ENCODE peak calls at places on chromosomes 16 and 17, in five cellular contexts. H is coronary artery; J is CD8-positive, alpha-beta memory T cell; C is cardiac muscle cell; U is thoracic aorta. E is an unnamed sample.

GRCh38 chr17:70261170-70261569 is 91.8 kb downstream of the KCNJ2 start:
- DNase-seq in J (no peak), H (no peak), C (no peak), U (no peak), E (no peak)

GRCh38 chr16:9139965-9140364 is 48.5 kb downstream of the HAPSTR1 start:
- DNase-seq in C (peak), J (no peak), U (no peak), H (no peak), E (no peak)

GRCh38 chr16:11627822-11628457 is 40.3 kb upstream of the SNN start:
- DNase-seq in J (no peak), U (no peak), C (peak), H (no peak), E (no peak)

GRCh38 chr17:61716225-61716829 is 125.3 kb upstream of the NACA2 start:
- DNase-seq in C (no peak), J (no peak), H (no peak), U (no peak), E (no peak)

GRCh38 chr16:58418601-58419000 is 26.3 kb downstream of the GINS3 start:
- DNase-seq in H (no peak), C (peak), J (no peak), U (no peak), E (no peak)

GRCh38 chr17:1783271-1783670 is 21.4 kb downstream of the SERPINF1 start:
- DNase-seq in U (no peak), H (peak), J (no peak), C (peak), E (no peak)

GRCh38 chr17:61496174-61496956 is 44.1 kb downstream of the TBX4 start:
- DNase-seq in J (no peak), C (no peak), H (no peak), U (no peak), E (no peak)

GRCh38 chr16:52837251-52837650 is 215.4 kb downstream of the CHD9NB start:
- DNase-seq in C (no peak), U (no peak), H (no peak), J (no peak), E (no peak)

GRCh38 chr17:28717578-28718316 is at the start of gene RAB34:
- DNase-seq in H (peak), J (no peak), C (peak), U (peak), E (no peak)

GRCh38 chr16:54284319-54284930 is 2.2 kb downstream of the IRX3 start:
- DNase-seq in J (no peak), H (no peak), C (no peak), U (no peak), E (no peak)

GRCh38 chr17:7673239-7673638 is 14.1 kb downstream of the TP53 start:
- DNase-seq in C (peak), H (no peak), U (no peak), J (no peak), E (no peak)

GRCh38 chr17:60095830-60096229 is 17.1 kb upstream of the HEATR6 start:
- DNase-seq in C (no peak), J (no peak), U (no peak), H (no peak), E (no peak)

GRCh38 chr16:81620029-81620428 is 159.1 kb upstream of the PLCG2 start:
- DNase-seq in C (no peak), U (no peak), J (no peak), H (no peak), E (no peak)

GRCh38 chr17:70653850-70654249 is 484.5 kb downstream of the KCNJ2 start:
- DNase-seq in J (no peak), U (no peak), H (no peak), C (no peak), E (no peak)

GRCh38 chr17:49676276-49676868 is 1.5 kb downstream of the SPOP start:
- DNase-seq in C (peak), J (no peak), H (no peak), U (no peak), E (peak)

GRCh38 chr16:11052080-11052808 is 107.9 kb downstream of the CLEC16A start:
- DNase-seq in C (no peak), J (no peak), H (no peak), U (no peak), E (peak)

GRCh38 chr16:3668626-3669025 is 14.1 kb downstream of the DNASE1 start:
- DNase-seq in C (no peak), H (no peak), U (no peak), J (no peak), E (no peak)

GRCh38 chr17:13725286-13725990 is 123.7 kb upstream of the HS3ST3A1 start:
- DNase-seq in J (no peak), U (no peak), H (no peak), C (peak), E (no peak)

GRCh38 chr16:88662222-88662842 is 559 bp downstream of the MVD start:
- DNase-seq in H (no peak), C (no peak), J (no peak), U (no peak), E (peak)

GRCh38 chr17:8109669-8110455 is 8.5 kb downstream of the ALOXE3 start:
- DNase-seq in C (peak), J (peak), H (no peak), U (no peak), E (peak)

GRCh38 chr16:88705076-88705684 is 1.0 kb downstream of the RNF166 start:
- DNase-seq in H (no peak), J (no peak), C (peak), U (no peak), E (peak)

GRCh38 chr16:89111263-89111662 is 17.6 kb downstream of the ACSF3 start:
- DNase-seq in H (no peak), C (no peak), J (no peak), U (no peak), E (no peak)

GRCh38 chr16:66176731-66177130 is 189.8 kb upstream of the CDH5 start:
- DNase-seq in U (no peak), H (no peak), C (no peak), J (no peak), E (no peak)

GRCh38 chr16:86931410-86931941 is 353.1 kb downstream of the FOXL1 start:
- DNase-seq in C (peak), H (peak), U (peak), J (no peak), E (no peak)

GRCh38 chr17:48453447-48453846 is 23.4 kb upstream of the SKAP1 start:
- DNase-seq in J (no peak), C (no peak), H (no peak), U (no peak), E (peak)

GRCh38 chr17:21495281-21495680 is 119.1 kb downstream of the KCNJ12 start:
- DNase-seq in C (no peak), J (no peak), U (no peak), H (peak), E (no peak)

GRCh38 chr16:57685633-57686032 is 9.0 kb upstream of the DRC7 start:
- DNase-seq in J (no peak), U (no peak), C (no peak), H (peak), E (no peak)

GRCh38 chr16:71489122-71489521 is at the start of gene ZNF19:
- DNase-seq in U (no peak), H (no peak), J (no peak), C (no peak), E (no peak)

GRCh38 chr17:10149573-10150399 is 48.6 kb downstream of the GAS7 start:
- DNase-seq in J (no peak), C (peak), H (no peak), U (no peak), E (no peak)

GRCh38 chr17:32731556-32732295 is 145.2 kb downstream of the MYO1D start:
- DNase-seq in J (no peak), C (no peak), H (no peak), U (no peak), E (no peak)

GRCh38 chr17:30345527-30346075 is 11.7 kb upstream of the TMIGD1 start:
- DNase-seq in H (no peak), C (peak), J (no peak), U (no peak), E (no peak)

GRCh38 chr17:46771601-46772012 is 46.9 kb downstream of the WNT3 start:
- DNase-seq in H (no peak), J (peak), C (peak), U (no peak), E (no peak)

GRCh38 chr16:19810817-19811731 is 73.6 kb downstream of the GPRC5B start:
- DNase-seq in C (peak), U (no peak), H (no peak), J (no peak), E (peak)

GRCh38 chr16:88768041-88768876 is 16.8 kb downstream of the PIEZO1 start:
- DNase-seq in H (no peak), U (no peak), J (no peak), C (peak), E (no peak)

GRCh38 chr16:23518435-23518891 is 8.2 kb upstream of the GGA2 start:
- DNase-seq in J (no peak), C (peak), U (no peak), H (no peak), E (no peak)

GRCh38 chr16:23519282-23519681 is 9.0 kb upstream of the GGA2 start:
- DNase-seq in U (no peak), J (no peak), H (no peak), C (no peak), E (no peak)

GRCh38 chr16:23515881-23516280 is 5.6 kb upstream of the GGA2 start:
- DNase-seq in C (no peak), U (no peak), H (no peak), J (no peak), E (no peak)

GRCh38 chr16:23514381-23515152 is 4.3 kb upstream of the GGA2 start:
- DNase-seq in U (no peak), H (no peak), J (no peak), C (no peak), E (peak)

DNA sequence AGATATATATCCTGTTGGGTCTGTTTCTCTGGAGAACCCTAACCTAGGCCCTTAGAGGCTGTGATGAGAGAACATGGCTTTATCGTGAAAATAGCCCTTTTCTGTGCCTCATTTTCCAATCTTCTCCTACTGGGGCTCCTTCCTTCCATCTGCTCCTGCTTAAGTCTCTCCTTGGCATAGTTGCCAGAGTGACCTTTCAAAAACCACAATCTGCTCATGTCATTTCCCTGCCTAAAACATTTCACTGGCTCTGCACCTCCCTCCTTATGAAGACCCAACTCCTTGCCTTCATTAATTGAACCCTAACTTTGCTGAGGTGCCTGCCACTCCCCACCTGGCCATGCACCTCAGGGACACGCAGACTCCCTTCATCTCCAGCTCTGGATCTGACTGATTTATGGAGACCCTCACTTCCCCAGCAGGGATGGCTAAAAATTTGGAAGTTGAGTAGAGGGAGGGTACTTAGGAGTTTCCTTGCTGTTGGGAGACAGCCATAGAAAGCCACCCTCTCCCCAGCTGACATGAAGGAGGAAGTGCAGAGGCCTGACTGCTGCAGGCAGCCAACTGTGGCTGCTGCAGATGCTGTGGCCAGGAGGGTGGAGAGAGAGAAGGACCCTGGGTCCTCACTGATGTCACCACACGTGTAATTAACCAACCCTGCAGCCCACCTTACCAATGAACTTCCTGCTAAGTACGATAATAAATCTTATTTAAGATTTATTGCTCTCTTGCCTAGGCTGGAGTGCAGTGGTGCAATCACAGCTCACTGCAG is 6.3 kb upstream of the GGA2 start:
- DNase-seq in J (no peak), C (no peak), U (no peak), H (no peak), E (no peak)
- H3K27ac ChIP-seq in J (no peak), C (no peak), U (no peak), H (no peak), E (peak)

GRCh38 chr16:28986492-28986891 is 1.6 kb downstream of the LAT start:
- DNase-seq in C (no peak), H (no peak), J (no peak), U (no peak), E (no peak)
- H3K4me3 ChIP-seq in C (no peak), H (no peak), J (peak), U (no peak), E (peak)

GRCh38 chr17:81130385-81131288 is 34.7 kb upstream of the PVALEF start:
- DNase-seq in C (no peak), U (no peak), J (no peak), H (no peak), E (no peak)
- H3K27ac ChIP-seq in C (no peak), U (no peak), J (no peak), H (no peak), E (no peak)

DNA sequence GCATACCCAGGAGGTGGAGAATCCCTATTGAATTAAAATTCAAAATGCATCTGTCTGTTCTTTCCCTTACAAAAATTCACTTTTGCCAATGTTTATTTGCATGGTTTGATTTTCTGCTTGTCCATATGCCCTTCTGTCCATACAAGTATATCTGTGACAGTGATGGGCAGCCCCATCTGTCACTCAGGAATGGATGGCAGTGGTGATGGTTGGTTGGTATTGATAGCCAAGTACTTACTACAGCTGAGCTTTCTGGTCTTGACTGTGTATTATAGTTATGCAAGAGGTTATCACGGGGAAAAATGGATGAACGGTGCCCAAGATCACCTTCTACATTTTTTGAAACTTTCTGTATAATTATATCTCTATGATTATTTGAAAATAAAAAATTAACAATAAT is 171.0 kb downstream of the RBFOX1 start:
- DNase-seq in J (no peak), U (no peak), C (no peak), H (no peak), E (no peak)
- H3K4me3 ChIP-seq in J (no peak), U (no peak), C (no peak), H (no peak), E (no peak)

DNA sequence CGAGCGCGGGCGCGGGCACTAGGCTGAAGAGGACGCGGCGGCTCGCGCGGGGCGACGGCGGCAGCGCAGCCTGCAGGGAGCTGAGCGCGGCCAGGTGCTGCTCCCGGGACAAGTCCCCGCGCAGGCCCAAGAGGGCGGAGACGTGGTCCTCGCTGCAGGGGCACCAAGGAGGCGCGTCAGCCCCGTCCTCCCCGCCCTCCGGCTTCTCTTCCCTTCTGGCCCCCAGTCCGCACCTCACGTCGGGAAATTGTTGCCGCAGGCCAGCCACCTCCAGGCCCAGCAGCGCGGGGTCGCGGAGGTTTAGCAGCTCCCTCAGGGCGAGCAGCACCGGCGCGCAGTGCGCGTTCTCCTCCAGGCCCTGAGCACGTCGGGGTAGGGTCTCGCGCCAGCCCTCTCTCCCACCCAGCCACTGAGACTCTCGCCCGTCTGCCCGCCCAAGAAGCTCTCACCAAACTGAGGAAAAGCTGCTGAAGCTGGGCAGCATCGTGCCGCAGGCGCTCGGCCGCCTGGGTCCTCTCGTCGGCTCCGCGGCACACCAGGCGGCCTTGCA is 765 bp upstream of the MATCAP1 start:
- DNase-seq in C (no peak), H (no peak), U (no peak), J (no peak), E (no peak)
- H3K27ac ChIP-seq in C (no peak), H (peak), U (peak), J (no peak), E (peak)

GRCh38 chr16:83807710-83808572 is at the start of gene HSBP1:
- DNase-seq in U (peak), J (peak), C (peak), H (peak), E (peak)

GRCh38 chr16:83810906-83811305 is 3.1 kb downstream of the HSBP1 start:
- DNase-seq in U (no peak), C (peak), J (no peak), H (no peak), E (no peak)

GRCh38 chr16:83808573-83809014 is 816 bp downstream of the HSBP1 start:
- DNase-seq in H (no peak), C (no peak), U (no peak), J (no peak), E (no peak)

GRCh38 chr16:83807327-83807709 is 460 bp upstream of the HSBP1 start:
- DNase-seq in J (no peak), U (no peak), C (no peak), H (no peak), E (no peak)

GRCh38 chr16:83809092-83809491 is 1.3 kb downstream of the HSBP1 start:
- DNase-seq in C (no peak), J (no peak), H (no peak), U (no peak), E (no peak)
- H3K4me3 ChIP-seq in C (peak), J (peak), H (peak), U (peak), E (peak)

GRCh38 chr17:12592941-12593340 is 72.7 kb upstream of the MYOCD start:
- DNase-seq in C (no peak), J (no peak), U (no peak), H (no peak), E (no peak)
- H3K27ac ChIP-seq in C (no peak), J (no peak), U (no peak), H (no peak), E (no peak)

GRCh38 chr17:38558751-38559024 is 47.1 kb downstream of the SRCIN1 start:
- DNase-seq in H (no peak), U (no peak), J (no peak), C (no peak), E (no peak)
- H3K4me3 ChIP-seq in H (peak), U (peak), J (peak), C (peak), E (peak)

GRCh38 chr17:45276031-45276430 is 14.1 kb upstream of the SPATA32 start:
- DNase-seq in J (no peak), H (no peak), U (no peak), C (peak), E (no peak)

GRCh38 chr17:45274033-45274432 is 12.1 kb upstream of the SPATA32 start:
- DNase-seq in U (no peak), C (no peak), J (no peak), H (no peak), E (no peak)

GRCh38 chr17:45279898-45280297 is 18.0 kb upstream of the SPATA32 start:
- DNase-seq in C (no peak), U (no peak), H (no peak), J (no peak), E (no peak)

GRCh38 chr17:45277216-45277849 is 15.4 kb upstream of the SPATA32 start:
- DNase-seq in U (peak), J (peak), C (peak), H (peak), E (peak)

DNA sequence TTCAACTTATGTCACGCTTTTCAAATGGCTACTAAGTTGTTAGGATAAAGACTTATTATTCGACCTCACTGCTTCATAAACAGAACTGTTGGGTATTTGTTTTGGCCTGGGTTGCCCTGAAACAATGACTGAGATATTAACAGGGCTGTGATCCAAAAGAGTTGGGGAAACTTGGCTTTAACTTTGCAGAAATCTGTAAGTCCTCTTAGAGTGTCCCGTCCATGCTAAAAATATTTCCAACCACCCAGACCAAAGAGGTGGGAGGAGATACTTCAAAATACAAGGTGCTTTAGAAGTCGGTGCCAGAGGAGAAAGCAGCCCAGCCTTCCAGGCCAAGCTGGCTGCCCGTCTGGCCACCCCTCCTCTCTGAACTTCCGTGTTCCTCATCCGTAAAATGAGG is 16.1 kb upstream of the SPATA32 start:
- DNase-seq in C (peak), J (no peak), U (no peak), H (no peak), E (no peak)
- H3K27ac ChIP-seq in C (peak), J (no peak), U (peak), H (no peak), E (no peak)